ENCODE peak calls at places on chromosomes 13 and 19, in nine cellular contexts. M is heart right ventricle; V is CD8-positive, alpha-beta T cell; T is left lung; K is IMR-90; W is fibroblast of lung; O is colonic mucosa; B is tibial nerve; C is uterus. H is an unnamed sample. For H3K36me3, the result is how much of the 10 kb centered on the place peaks cover.

GRCh38 chr19:30240904-30241695 is 131.1 kb upstream of the ZNF536 start:
- DNase-seq in C (no peak), M (no peak), B (no peak), W (no peak), O (no peak), V (no peak), T (no peak), K (no peak), H (no peak)

GRCh38 chr19:33373701-33374405 is at the start of gene CEBPG:
- DNase-seq in K (peak), M (peak), V (peak), O (no peak), B (no peak), C (peak), W (peak), T (peak), H (peak)

GRCh38 chr19:4933528-4933927 is 24.2 kb downstream of the UHRF1 start:
- DNase-seq in W (peak), T (no peak), O (no peak), V (no peak), M (no peak), B (peak), C (no peak), K (no peak), H (peak)

GRCh38 chr19:49567722-49568454 is 12.5 kb downstream of the NOSIP start:
- DNase-seq in B (no peak), T (no peak), K (no peak), C (no peak), V (peak), W (peak), M (no peak), O (peak), H (peak)

GRCh38 chr19:6766357-6767080 is 716 bp downstream of the SH2D3A start:
- DNase-seq in C (no peak), M (no peak), B (no peak), W (no peak), T (peak), K (no peak), V (no peak), O (no peak), H (no peak)

GRCh38 chr13:70249332-70250064 is 141.2 kb upstream of the KLHL1 start:
- DNase-seq in B (no peak), O (no peak), M (no peak), V (no peak), K (no peak), W (peak), C (no peak), T (no peak), H (peak)

GRCh38 chr13:97298816-97299215 is 76.7 kb downstream of the MBNL2 start:
- DNase-seq in W (peak), M (no peak), B (no peak), O (no peak), C (no peak), V (no peak), T (no peak), K (peak), H (no peak)

GRCh38 chr19:55486971-55487883 is 1.0 kb upstream of the SSC5D start:
- DNase-seq in V (no peak), T (peak), W (peak), K (peak), B (peak), M (no peak), O (peak), C (peak), H (peak)

GRCh38 chr19:18478545-18479311 is 40.8 kb upstream of the ISYNA1 start:
- DNase-seq in B (peak), T (peak), O (peak), V (peak), W (peak), K (peak), M (peak), C (peak), H (peak)

GRCh38 chr19:49987159-49987698 is 26.3 kb upstream of the SIGLEC11 start:
- DNase-seq in W (peak), B (peak), K (peak), T (peak), C (peak), O (peak), M (peak), V (peak), H (peak)

GRCh38 chr13:98632971-98633370 is 56.1 kb upstream of the STK24 start:
- DNase-seq in V (no peak), C (no peak), B (no peak), M (no peak), O (no peak), K (peak), T (no peak), W (no peak), H (peak)

DNA sequence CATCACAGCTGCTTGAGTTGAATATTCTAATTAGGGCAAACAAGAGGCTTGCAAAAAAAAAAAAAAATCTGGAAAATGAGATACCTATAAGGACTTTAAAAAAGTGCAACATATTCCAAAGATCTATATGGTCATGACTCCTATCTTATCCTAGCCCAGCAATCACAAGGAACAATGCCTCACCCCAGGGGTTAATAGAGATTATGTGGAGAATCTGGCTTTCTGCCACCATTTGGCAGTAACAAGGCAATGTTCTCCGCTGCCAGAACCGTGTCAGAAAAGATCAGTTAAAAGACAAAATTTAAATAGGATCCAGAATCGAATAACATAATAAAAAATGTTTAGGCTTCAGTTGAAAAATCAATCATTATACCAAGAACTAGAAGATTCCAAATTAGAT is 1643.2 kb upstream of the PRR20A start:
- DNase-seq in V (no peak), K (no peak), T (no peak), M (no peak), O (no peak), W (no peak), C (no peak), B (no peak), H (no peak)
- H3K36me3 ChIP-seq in V (under half), K (under half), T (under half), M (under half), O (under half), W (under half), C (under half), B (under half), H (under half)

GRCh38 chr19:48454150-48454730 is 1.1 kb upstream of the KCNJ14 start:
- DNase-seq in V (no peak), K (no peak), O (no peak), B (no peak), C (no peak), T (peak), W (no peak), M (no peak), H (no peak)

GRCh38 chr19:48452656-48453480 is 2.5 kb upstream of the KCNJ14 start:
- DNase-seq in V (no peak), C (no peak), O (no peak), W (peak), T (peak), K (no peak), M (no peak), B (no peak), H (no peak)

GRCh38 chr19:48456864-48457263 is 1.5 kb downstream of the KCNJ14 start:
- DNase-seq in T (peak), O (no peak), B (no peak), V (no peak), K (no peak), C (no peak), W (no peak), M (no peak), H (no peak)

GRCh38 chr19:48455908-48456562 is 661 bp downstream of the KCNJ14 start:
- DNase-seq in V (no peak), K (no peak), M (no peak), T (peak), C (no peak), B (no peak), W (no peak), O (no peak), H (no peak)

GRCh38 chr19:48455171-48455907 is at the start of gene KCNJ14:
- DNase-seq in C (no peak), T (peak), V (no peak), O (no peak), B (no peak), W (no peak), K (no peak), M (no peak), H (no peak)
- H3K36me3 ChIP-seq in C (under half), T (under half), V (under half), O (under half), B (under half), W (under half), K (half or more), M (half or more), H (under half)

GRCh38 chr19:47381121-47381520 is 32.0 kb downstream of the DHX34 start:
- DNase-seq in W (no peak), K (no peak), O (no peak), T (no peak), B (no peak), M (no peak), V (no peak), C (no peak), H (no peak)
- H3K36me3 ChIP-seq in W (under half), K (half or more), O (under half), T (under half), B (under half), M (half or more), V (under half), C (under half), H (under half)

GRCh38 chr13:32222046-32222676 is 93.0 kb downstream of the ZAR1L start:
- DNase-seq in V (no peak), B (no peak), K (no peak), T (no peak), C (no peak), W (no peak), O (no peak), M (no peak), H (no peak)
- H3K36me3 ChIP-seq in V (under half), B (under half), K (under half), T (under half), C (under half), W (under half), O (under half), M (half or more), H (under half)

GRCh38 chr19:2800506-2800905 is 15.2 kb downstream of the THOP1 start:
- DNase-seq in K (no peak), O (no peak), T (peak), C (no peak), W (no peak), V (no peak), M (peak), B (no peak), H (no peak)

GRCh38 chr19:2798158-2798685 is 12.9 kb downstream of the THOP1 start:
- DNase-seq in T (peak), W (no peak), O (no peak), V (no peak), K (no peak), M (no peak), B (no peak), C (no peak), H (no peak)

GRCh38 chr19:2798733-2799132 is 13.4 kb downstream of the THOP1 start:
- DNase-seq in W (no peak), K (peak), V (no peak), B (no peak), O (no peak), M (peak), C (no peak), T (peak), H (peak)

GRCh38 chr19:2797280-2797679 is 12.0 kb downstream of the THOP1 start:
- DNase-seq in M (peak), V (no peak), T (peak), C (no peak), W (no peak), B (no peak), O (no peak), K (no peak), H (no peak)

DNA sequence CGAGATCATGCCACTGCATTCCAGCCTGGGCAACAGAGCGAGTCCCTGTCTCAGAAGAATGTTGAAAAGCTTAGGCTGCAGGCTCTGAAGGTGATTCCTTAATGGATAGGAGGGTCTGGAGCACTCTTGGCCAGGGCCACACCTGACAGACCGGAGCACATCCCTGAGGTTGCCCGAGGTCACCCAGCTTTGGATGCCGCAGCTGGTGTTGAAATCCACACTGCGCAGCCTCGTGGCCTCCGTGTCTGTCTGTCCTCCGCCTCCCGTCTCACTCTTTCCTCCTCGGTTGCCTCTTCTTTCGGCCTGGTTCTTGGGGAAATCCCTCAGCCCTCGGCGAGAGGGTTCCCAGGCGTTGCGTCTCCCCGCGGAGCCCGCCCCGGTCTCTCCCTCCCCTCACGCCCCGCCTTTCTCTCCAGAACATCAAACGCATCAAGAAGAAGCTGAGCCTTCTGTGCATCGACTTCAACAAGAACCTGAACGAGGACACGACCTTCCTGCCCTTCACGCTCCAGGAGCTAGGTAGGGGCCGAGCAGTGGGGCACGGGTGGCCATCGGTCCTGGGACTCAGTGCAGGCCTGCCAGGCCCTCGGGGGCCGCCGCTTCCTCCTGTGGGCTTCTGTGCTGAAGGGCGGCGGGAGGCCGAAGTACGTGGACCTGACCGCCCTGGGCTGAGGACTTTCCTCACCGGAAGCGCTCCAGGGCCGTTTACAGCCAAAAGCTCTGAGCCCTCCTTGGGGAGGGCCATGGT is 14.1 kb downstream of the THOP1 start:
- DNase-seq in W (no peak), M (no peak), B (no peak), O (no peak), V (no peak), C (no peak), K (no peak), T (peak), H (no peak)
- H3K36me3 ChIP-seq in W (under half), M (half or more), B (under half), O (under half), V (under half), C (under half), K (under half), T (under half), H (under half)

DNA sequence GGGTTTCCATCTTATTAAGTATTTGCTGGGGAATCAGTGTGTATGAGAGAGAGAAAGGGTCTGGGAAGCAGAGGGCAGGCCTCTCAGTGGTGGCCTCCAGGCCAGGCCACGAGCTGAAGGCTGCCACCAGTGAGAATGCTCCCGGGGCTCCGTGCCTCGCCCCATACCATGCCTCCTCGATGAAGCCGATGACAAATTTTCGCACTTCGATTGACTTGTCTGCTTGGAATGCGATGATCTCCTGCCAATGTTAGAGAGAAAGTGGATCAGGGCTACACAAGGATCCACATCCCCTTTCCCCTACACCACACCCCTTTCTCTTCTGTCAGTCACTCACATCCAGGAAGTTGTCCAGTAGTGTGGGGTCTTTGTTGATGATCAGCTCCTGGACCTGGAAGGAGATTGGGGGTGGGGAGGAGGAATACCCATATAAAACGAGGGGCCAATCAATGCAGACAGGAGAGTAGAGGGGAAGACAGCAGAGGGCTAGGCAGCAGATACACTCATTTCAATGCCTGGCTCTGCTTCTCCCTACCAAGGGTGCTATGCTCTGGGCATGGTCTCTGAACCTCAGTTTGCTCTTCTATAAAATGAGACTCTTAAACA is 10.7 kb downstream of the SYMPK start:
- DNase-seq in B (no peak), K (no peak), O (no peak), M (no peak), T (peak), V (no peak), C (no peak), W (no peak), H (peak)
- H3K36me3 ChIP-seq in B (under half), K (half or more), O (under half), M (half or more), T (under half), V (half or more), C (under half), W (under half), H (under half)

GRCh38 chr19:19526581-19527370 is 1.9 kb upstream of the YJEFN3 start:
- DNase-seq in M (no peak), C (no peak), K (no peak), O (no peak), B (no peak), V (no peak), W (no peak), T (no peak), H (no peak)

GRCh38 chr19:19525611-19526380 is 2.9 kb upstream of the YJEFN3 start:
- DNase-seq in O (no peak), C (no peak), M (no peak), K (no peak), B (no peak), W (no peak), V (no peak), T (no peak), H (no peak)

GRCh38 chr19:19520989-19521388 is 5.0 kb downstream of the NDUFA13 start:
- DNase-seq in W (no peak), T (no peak), B (no peak), O (no peak), K (no peak), V (no peak), M (no peak), C (no peak), H (no peak)

GRCh38 chr19:19524053-19524452 is 4.7 kb upstream of the YJEFN3 start:
- DNase-seq in T (no peak), B (no peak), K (no peak), C (no peak), V (no peak), W (no peak), M (no peak), O (no peak), H (no peak)

GRCh38 chr19:19523177-19523576 is 5.5 kb upstream of the YJEFN3 start:
- DNase-seq in T (no peak), M (no peak), W (no peak), K (no peak), V (no peak), B (no peak), O (no peak), C (no peak), H (no peak)
- H3K36me3 ChIP-seq in T (under half), M (half or more), W (under half), K (under half), V (under half), B (under half), O (under half), C (under half), H (under half)

GRCh38 chr13:75764251-75764650 is 128.1 kb downstream of the LMO7 start:
- DNase-seq in V (no peak), T (no peak), O (no peak), B (no peak), C (no peak), W (no peak), K (no peak), M (no peak), H (no peak)
- H3K36me3 ChIP-seq in V (under half), T (under half), O (under half), B (under half), C (under half), W (under half), K (under half), M (under half), H (under half)

DNA sequence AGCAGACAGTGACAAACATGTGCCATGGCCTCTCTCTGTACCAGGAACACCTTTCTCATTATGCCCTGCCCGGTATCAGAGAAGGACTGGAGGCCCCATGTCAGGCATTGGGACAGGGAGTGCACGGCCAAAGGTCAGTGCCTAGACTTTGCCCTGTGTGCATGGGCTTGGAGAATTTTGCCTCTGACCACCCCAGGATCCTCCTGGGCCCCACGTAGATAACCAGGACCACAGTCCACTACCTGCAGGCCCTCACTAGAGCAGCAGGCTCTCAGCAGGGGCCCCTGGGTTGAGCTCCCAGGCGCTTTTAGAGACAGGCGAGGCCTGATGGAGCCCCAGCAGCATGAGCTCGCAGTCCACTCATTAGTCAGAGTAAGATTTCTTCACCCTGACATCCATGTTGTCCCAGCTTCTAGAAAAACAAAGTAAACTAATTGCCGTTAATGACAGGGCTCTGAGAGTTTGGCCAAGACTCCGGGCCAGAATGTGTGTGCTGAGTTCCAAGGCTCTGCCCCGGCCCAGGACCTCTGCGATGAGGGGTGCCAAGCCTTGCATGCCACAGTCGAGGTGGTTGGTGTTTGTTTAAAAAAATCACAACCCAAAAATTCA is 42.7 kb downstream of the CAPN12 start:
- DNase-seq in O (peak), K (peak), B (no peak), C (no peak), V (no peak), T (no peak), W (peak), M (no peak), H (no peak)
- H3K36me3 ChIP-seq in O (under half), K (half or more), B (under half), C (under half), V (under half), T (under half), W (under half), M (half or more), H (half or more)

H was measured in PC-3.